ENCODE peak calls at places on chromosomes 5 and 9, in four cellular contexts. E, U, W and G are unnamed samples.

GRCh38 chr5:114744406-114744805 is 382.5 kb downstream of the KCNN2 start:
- DNase-seq in E (no peak), U (no peak), W (no peak), G (no peak)

GRCh38 chr5:58455966-58456365 is 3.9 kb downstream of the PLK2 start:
- DNase-seq in E (no peak), U (peak; percentile 40), W (no peak), G (no peak)

GRCh38 chr5:145946112-145946861 is 9.9 kb downstream of the SH3RF2 start:
- DNase-seq in E (no peak), U (peak; percentile 33), W (no peak), G (no peak)

GRCh38 chr9:135336722-135337490 is 142.7 kb upstream of the PPP1R26 start:
- DNase-seq in E (no peak), U (no peak), W (no peak), G (no peak)

GRCh38 chr9:113614843-113615648 is 151.5 kb downstream of the RGS3 start:
- DNase-seq in E (no peak), U (peak; percentile 73), W (no peak), G (no peak)

GRCh38 chr9:112500842-112501241 is 14.2 kb downstream of the KIAA1958 start:
- DNase-seq in E (no peak), U (no peak), W (no peak), G (no peak)

GRCh38 chr5:125357660-125358059 is 611.2 kb upstream of the ZNF608 start:
- DNase-seq in E (no peak), U (no peak), W (no peak), G (no peak)

GRCh38 chr5:140827704-140828401 is at the start of gene PCDHA6:
- DNase-seq in E (no peak), U (peak; percentile 7), W (no peak), G (no peak)

GRCh38 chr5:10600629-10601245 is 36.9 kb downstream of the ANKRD33B start:
- DNase-seq in E (no peak), U (no peak), W (no peak), G (no peak)

GRCh38 chr9:134046894-134047681 is 20.7 kb downstream of the BRD3 start:
- DNase-seq in E (no peak), U (no peak), W (no peak), G (no peak)

GRCh38 chr5:34013547-34013946 is 5.7 kb upstream of the AMACR start:
- DNase-seq in E (no peak), U (no peak), W (no peak), G (no peak)

GRCh38 chr5:109826426-109826825 is 136.7 kb downstream of the MAN2A1 start:
- DNase-seq in E (no peak), U (no peak), W (no peak), G (no peak)

GRCh38 chr9:127173063-127173462 is 50.6 kb upstream of the ANGPTL2 start:
- DNase-seq in E (no peak), U (no peak), W (no peak), G (no peak)

GRCh38 chr9:93292664-93293328 is 108.9 kb downstream of the WNK2 start:
- DNase-seq in E (peak; percentile 2), U (no peak), W (no peak), G (no peak)

GRCh38 chr5:131304414-131304813 is 40.6 kb downstream of the CDC42SE2 start:
- DNase-seq in E (no peak), U (no peak), W (no peak), G (no peak)

GRCh38 chr9:111298831-111299603 is 31.0 kb downstream of the OR2K2 start:
- DNase-seq in E (peak; percentile 45), U (peak; percentile 85), W (no peak), G (no peak)

GRCh38 chr9:93010696-93011095 is 47.8 kb upstream of the SUSD3 start:
- DNase-seq in E (peak; percentile 3), U (no peak), W (no peak), G (no peak)

GRCh38 chr5:105587963-105588662 is 2025.5 kb upstream of the NUDT12 start:
- DNase-seq in E (no peak), U (no peak), W (no peak), G (no peak)

GRCh38 chr5:163888366-163888765 is 382.9 kb downstream of the MAT2B start:
- DNase-seq in E (no peak), U (peak; percentile 52), W (no peak), G (no peak)

GRCh38 chr5:150512368-150512747 is 4.4 kb downstream of the NDST1 start:
- DNase-seq in E (no peak), U (peak; percentile 51), W (no peak), G (no peak)